ENCODE peak calls at places on chromosomes 12 and 14, in five cellular contexts. O is heart right ventricle; P is fibroblast of mammary gland; G is HuH-7.5; Q is stimulated activated CD4-positive, alpha-beta T cell treated with anti-CD3 and anti-CD28 coated beads, Interleukin-4, amount 100 ng/mL, for 1 hour. R is an unnamed sample.

GRCh38 chr14:69263364-69263763 is 3.4 kb downstream of the GALNT16 start:
- DNase-seq in P (peak), Q (no peak), G (no peak), O (peak), R (no peak)

GRCh38 chr12:120240495-120240833 is 25.1 kb downstream of the PXN start:
- DNase-seq in O (no peak), P (no peak), Q (no peak), G (no peak), R (no peak)

GRCh38 chr12:127260959-127261358 is 1006.0 kb upstream of the TMEM132C start:
- DNase-seq in G (no peak), P (no peak), Q (no peak), O (no peak), R (no peak)

GRCh38 chr12:56987551-56988053 is 18.7 kb downstream of the ZBTB39 start:
- DNase-seq in Q (peak), P (peak), O (peak), G (peak), R (peak)

GRCh38 chr12:53950441-53950781 is 4.3 kb upstream of the HOXC12 start:
- DNase-seq in G (peak), Q (no peak), P (no peak), O (no peak), R (no peak)

GRCh38 chr14:90693413-90693812 is 122.8 kb downstream of the TTC7B start:
- DNase-seq in G (no peak), Q (no peak), O (no peak), P (no peak), R (no peak)

GRCh38 chr14:99724939-99725773 is 41.1 kb downstream of the CYP46A1 start:
- DNase-seq in P (no peak), O (no peak), G (no peak), Q (no peak), R (no peak)

GRCh38 chr14:82091097-82091496 is 557.4 kb upstream of the SEL1L start:
- DNase-seq in P (no peak), O (no peak), G (no peak), Q (no peak), R (no peak)

GRCh38 chr12:106006940-106007339 is 131.8 kb downstream of the NUAK1 start:
- DNase-seq in O (no peak), P (no peak), G (no peak), Q (no peak), R (no peak)

GRCh38 chr14:86961106-86961716 is 1031.8 kb downstream of the GALC start:
- DNase-seq in P (peak), O (no peak), G (peak), Q (no peak), R (peak)

GRCh38 chr12:93419388-93420034 is 22.2 kb downstream of the UBE2N start:
- DNase-seq in P (peak), G (no peak), Q (no peak), O (no peak), R (peak)

GRCh38 chr12:76375470-76375869 is 27.3 kb upstream of the BBS10 start:
- DNase-seq in Q (no peak), P (peak), G (no peak), O (no peak), R (no peak)

GRCh38 chr12:75130811-75131210 is 78.8 kb downstream of the KCNC2 start:
- DNase-seq in Q (no peak), P (no peak), O (no peak), G (no peak), R (no peak)

GRCh38 chr12:124450376-124450750 is 117.0 kb downstream of the NCOR2 start:
- DNase-seq in P (no peak), G (no peak), O (no peak), Q (no peak), R (no peak)

GRCh38 chr12:109582636-109583035 is 9.0 kb downstream of the MVK start:
- DNase-seq in G (peak), Q (no peak), O (peak), P (no peak), R (peak)

GRCh38 chr12:70094467-70094866 is 148.8 kb upstream of the CNOT2 start:
- DNase-seq in G (no peak), O (no peak), P (peak), Q (no peak), R (no peak)

GRCh38 chr12:28555729-28556128 is 365.5 kb downstream of the CCDC91 start:
- DNase-seq in P (no peak), Q (no peak), O (no peak), G (no peak), R (no peak)

GRCh38 chr12:80625901-80626300 is 81.5 kb upstream of the MYF6 start:
- DNase-seq in G (no peak), O (no peak), P (no peak), Q (no peak), R (no peak)

GRCh38 chr14:98077176-98077575 is 1194.8 kb downstream of the BCL11B start:
- DNase-seq in P (no peak), O (no peak), Q (no peak), G (no peak), R (no peak)

GRCh38 chr12:34301251-34302130 is 279.2 kb downstream of the ALG10 start:
- DNase-seq in Q (no peak), O (no peak), G (no peak), P (no peak), R (no peak)

GRCh38 chr12:68317047-68317667 is 15.0 kb downstream of the MDM1 start:
- DNase-seq in Q (peak), P (peak), G (no peak), O (no peak), R (peak)

GRCh38 chr14:24634158-24634557 is at the start of gene GZMB:
- DNase-seq in Q (peak), P (peak), O (no peak), G (no peak), R (no peak)

GRCh38 chr14:103057028-103057371 is 349 bp downstream of the CDC42BPB start:
- DNase-seq in O (peak), P (no peak), Q (no peak), G (no peak), R (peak)

GRCh38 chr12:47773858-47774580 is 981 bp downstream of the SLC48A1 start:
- DNase-seq in O (no peak), Q (no peak), G (peak), P (no peak), R (no peak)

GRCh38 chr12:16165506-16165905 is 112.0 kb downstream of the SLC15A5 start:
- DNase-seq in O (no peak), G (peak), Q (no peak), P (peak), R (peak)

GRCh38 chr12:94872671-94873367 is 130.7 kb downstream of the NDUFA12 start:
- DNase-seq in P (no peak), O (no peak), Q (no peak), G (no peak), R (peak)

GRCh38 chr12:89574736-89575208 is 48.9 kb upstream of the POC1B start:
- DNase-seq in P (peak), Q (no peak), G (no peak), O (no peak), R (peak)

GRCh38 chr14:77109656-77110055 is 11.6 kb downstream of the CIPC start:
- DNase-seq in Q (no peak), O (no peak), G (no peak), P (no peak), R (peak)

GRCh38 chr12:29726321-29726692 is 57.4 kb downstream of the TMTC1 start:
- DNase-seq in O (no peak), Q (no peak), P (peak), G (no peak), R (no peak)

GRCh38 chr14:99724196-99724891 is 40.2 kb downstream of the CYP46A1 start:
- DNase-seq in Q (no peak), P (peak), G (no peak), O (no peak), R (no peak)

GRCh38 chr12:11719678-11720099 is 70.2 kb downstream of the ETV6 start:
- DNase-seq in G (no peak), O (peak), P (peak), Q (peak), R (peak)

GRCh38 chr12:12719496-12719895 is 2.3 kb downstream of the CDKN1B start:
- DNase-seq in G (peak), O (no peak), Q (no peak), P (peak), R (no peak)

GRCh38 chr14:67232066-67232465 is 9.2 kb upstream of the PALS1 start:
- DNase-seq in P (no peak), Q (no peak), G (no peak), O (no peak), R (peak)

GRCh38 chr12:49543914-49544815 is 5.3 kb downstream of the KCNH3 start:
- DNase-seq in P (no peak), O (no peak), G (no peak), Q (no peak), R (peak)

GRCh38 chr14:104816678-104816945 is 15.7 kb downstream of the ZBTB42 start:
- DNase-seq in O (no peak), Q (no peak), P (no peak), G (no peak), R (no peak)

GRCh38 chr12:13094349-13094748 is 9.1 kb downstream of the GSG1 start:
- DNase-seq in Q (no peak), O (no peak), P (peak), G (no peak), R (no peak)

GRCh38 chr14:94598816-94599655 is 13.2 kb upstream of the SERPINA3 start:
- DNase-seq in O (peak), P (peak), Q (no peak), G (peak), R (peak)